ENCODE peak calls at places on chromosome 22, in four cellular contexts. Y is CD8-positive, alpha-beta memory T cell; Q is tibial nerve; B is stomach. J is an unnamed sample.

GRCh38 chr22:29073618-29074275 is 912 bp downstream of the KREMEN1 start:
- DNase-seq in Y (peak), Q (no peak), B (peak), J (no peak)

GRCh38 chr22:28015056-28015445 is 96.0 kb upstream of the PITPNB start:
- DNase-seq in Q (no peak), B (no peak), Y (no peak), J (no peak)

GRCh38 chr22:46674367-46674781 is 54.2 kb downstream of the GRAMD4 start:
- DNase-seq in Q (no peak), B (peak), Y (peak), J (no peak)

GRCh38 chr22:27220349-27220748 is 563.0 kb downstream of the MIAT start:
- DNase-seq in Y (no peak), Q (no peak), B (no peak), J (no peak)

GRCh38 chr22:46220921-46221320 is 29.2 kb downstream of the CDPF1 start:
- DNase-seq in Q (no peak), B (no peak), Y (no peak), J (no peak)

GRCh38 chr22:41725510-41726110 is 26.3 kb downstream of the MEI1 start:
- DNase-seq in Q (no peak), B (no peak), Y (no peak), J (no peak)

GRCh38 chr22:35761037-35761436 is 43.4 kb downstream of the APOL5 start:
- DNase-seq in B (no peak), Y (no peak), Q (no peak), J (no peak)

GRCh38 chr22:20458530-20459151 is 21.0 kb upstream of the SCARF2 start:
- DNase-seq in Y (no peak), B (no peak), Q (no peak), J (no peak)

GRCh38 chr22:40922484-40923303 is 28.5 kb upstream of the RBX1 start:
- DNase-seq in Q (no peak), Y (peak), B (no peak), J (no peak)

GRCh38 chr22:17483670-17484372 is 79.5 kb upstream of the SLC25A18 start:
- DNase-seq in Y (no peak), B (no peak), Q (no peak), J (no peak)

GRCh38 chr22:39556970-39557811 is 13.4 kb upstream of the CACNA1I start:
- DNase-seq in Y (peak), Q (no peak), B (no peak), J (no peak)

GRCh38 chr22:16563555-16564520 is 28.8 kb downstream of the CCT8L2 start:
- DNase-seq in B (no peak), Q (no peak), Y (no peak), J (no peak)

GRCh38 chr22:41983516-41983915 is 14.3 kb downstream of the SEPTIN3 start:
- DNase-seq in Y (no peak), B (no peak), Q (no peak), J (no peak)

GRCh38 chr22:50518628-50519027 is 6.8 kb downstream of the SCO2 start:
- DNase-seq in Y (no peak), Q (no peak), B (no peak), J (no peak)

GRCh38 chr22:41876675-41877074 is 38.2 kb downstream of the SHISA8 start:
- DNase-seq in Q (no peak), B (no peak), Y (no peak), J (no peak)

GRCh38 chr22:19497245-19497644 is 17.5 kb downstream of the CDC45 start:
- DNase-seq in Q (no peak), B (no peak), Y (no peak), J (no peak)

GRCh38 chr22:23216331-23217170 is 36.2 kb downstream of the BCR start:
- DNase-seq in Y (peak), Q (no peak), B (no peak), J (no peak)

GRCh38 chr22:47213571-47214230 is 451.3 kb downstream of the TBC1D22A start:
- DNase-seq in B (peak), Q (no peak), Y (peak), J (no peak)

GRCh38 chr22:46064966-46065666 is 85.2 kb upstream of the PPARA start:
- DNase-seq in Y (no peak), B (peak), Q (peak), J (no peak)

GRCh38 chr22:50114221-50114981 is 24.6 kb downstream of the MOV10L1 start:
- DNase-seq in Q (no peak), B (no peak), Y (no peak), J (no peak)

GRCh38 chr22:41848468-41848867 is 15.6 kb downstream of the SREBF2 start:
- DNase-seq in Q (peak), B (peak), Y (no peak), J (no peak)

GRCh38 chr22:19040581-19041402 is 81.4 kb downstream of the DGCR2 start:
- DNase-seq in Q (no peak), Y (no peak), B (no peak), J (no peak)

GRCh38 chr22:32951081-32951806 is 106.9 kb downstream of the SYN3 start:
- DNase-seq in Y (no peak), Q (no peak), B (no peak), J (no peak)
- H3K27ac ChIP-seq in Y (no peak), Q (no peak), B (no peak), J (no peak)

DNA sequence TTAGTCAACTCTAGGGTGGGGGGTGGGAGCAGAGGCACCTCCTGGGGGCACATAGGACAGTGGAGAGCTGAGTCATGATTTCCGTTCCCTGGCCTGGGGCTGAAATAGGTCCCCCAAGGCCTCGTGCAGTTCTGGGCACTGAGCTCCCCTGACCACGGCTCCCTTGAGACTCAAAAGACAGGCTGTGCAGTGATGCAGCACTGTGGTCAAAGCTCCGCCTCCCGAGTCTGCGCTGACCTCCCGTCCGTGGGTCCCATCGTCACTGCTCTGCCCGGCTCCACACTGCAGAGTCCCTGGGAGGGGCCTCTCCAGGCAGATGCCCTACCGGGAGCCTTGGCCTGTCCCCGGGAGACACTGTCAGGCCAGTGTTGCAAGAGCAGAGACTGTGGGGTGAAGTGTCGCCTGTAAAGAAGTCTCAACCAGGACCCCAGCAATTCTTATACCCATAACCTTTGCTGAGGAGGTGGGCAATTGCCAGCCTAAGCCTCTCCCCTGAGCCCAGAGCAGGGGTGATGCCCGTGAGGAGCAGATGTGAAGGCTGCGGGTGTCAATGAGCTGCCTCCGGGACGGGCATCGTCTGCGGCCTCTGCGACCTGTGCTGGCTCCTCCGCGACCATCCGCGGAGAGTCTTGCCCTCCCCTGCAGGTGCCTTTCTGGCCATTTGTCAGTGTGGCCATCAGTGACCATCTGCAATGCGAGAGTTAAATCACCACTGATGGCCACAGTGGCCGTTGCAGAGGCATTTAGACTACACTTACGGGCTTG is 877.3 kb downstream of the BRD1 start:
- DNase-seq in Y (no peak), Q (no peak), B (peak), J (peak)
- H3K27ac ChIP-seq in Y (no peak), Q (no peak), B (no peak), J (no peak)

GRCh38 chr22:37433786-37434185 is 6.5 kb upstream of the ELFN2 start:
- DNase-seq in Q (no peak), B (no peak), Y (no peak), J (no peak)
- H3K27ac ChIP-seq in Q (no peak), B (no peak), Y (no peak), J (no peak)

DNA sequence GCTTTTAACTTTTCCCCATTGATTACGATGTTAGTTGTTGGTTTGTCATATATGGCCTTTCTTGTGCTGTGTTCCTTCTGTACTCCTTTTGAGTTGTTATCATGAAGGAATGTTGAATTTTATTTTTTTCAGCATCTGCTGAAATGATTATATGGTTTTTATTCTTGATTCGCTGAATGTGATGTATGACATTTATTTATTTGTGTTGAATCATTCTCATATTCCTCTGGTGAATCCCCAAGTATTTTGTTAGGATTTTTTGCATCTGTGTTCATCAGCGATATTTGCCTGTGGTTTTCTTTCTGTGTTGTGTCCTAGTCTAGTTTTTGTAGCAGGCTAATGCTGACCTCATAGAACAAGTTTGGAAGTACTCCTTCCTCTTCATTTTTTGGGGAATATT is 78.2 kb downstream of the GGT1 start:
- DNase-seq in B (no peak), Y (no peak), Q (no peak), J (no peak)
- H3K27ac ChIP-seq in B (no peak), Y (no peak), Q (no peak), J (no peak)

GRCh38 chr22:30978304-30978962 is 9.4 kb downstream of the TUG1 start:
- DNase-seq in Y (no peak), Q (no peak), B (no peak), J (no peak)
- H3K27ac ChIP-seq in Y (no peak), Q (no peak), B (no peak), J (no peak)

GRCh38 chr22:44821741-44822425 is 69.5 kb downstream of the ARHGAP8 start:
- DNase-seq in Y (no peak), Q (no peak), B (no peak), J (no peak)
- H3K27ac ChIP-seq in Y (no peak), Q (peak), B (no peak), J (no peak)

GRCh38 chr22:31544481-31545480 is 48.4 kb downstream of the SFI1 start:
- DNase-seq in Y (no peak), B (no peak), Q (no peak), J (no peak)
- H3K27ac ChIP-seq in Y (no peak), B (no peak), Q (no peak), J (no peak)

GRCh38 chr22:31139866-31140716 is at the start of gene PLA2G3:
- DNase-seq in B (peak), Y (no peak), Q (no peak), J (no peak)
- H3K27ac ChIP-seq in B (no peak), Y (no peak), Q (no peak), J (no peak)